ENCODE peak calls at places on chromosomes 1 and 21, in five cellular contexts. M is fibroblast of the aortic adventitia; X is fibroblast of lung; T is MM.1S; B is CD4-positive, CD25-positive, alpha-beta regulatory T cell. Q is an unnamed sample.

GRCh38 chr1:179269071-179269470 is 24.5 kb upstream of the SOAT1 start:
- DNase-seq in M (no peak), X (no peak), T (no peak), B (no peak), Q (no peak)

GRCh38 chr1:30058966-30059365 is 664.4 kb downstream of the MATN1 start:
- DNase-seq in M (peak), X (peak), T (no peak), B (no peak), Q (no peak)

GRCh38 chr1:204077979-204078696 is 5.2 kb downstream of the SOX13 start:
- DNase-seq in M (no peak), X (peak), T (no peak), B (no peak), Q (peak)

GRCh38 chr1:240111558-240111957 is 19.9 kb downstream of the FMN2 start:
- DNase-seq in M (no peak), X (no peak), T (no peak), B (no peak), Q (no peak)

GRCh38 chr1:157400766-157401165 is 151.5 kb downstream of the FCRL5 start:
- DNase-seq in M (no peak), X (no peak), T (no peak), B (no peak), Q (no peak)

GRCh38 chr21:32329331-32329730 is 30.7 kb downstream of the MRAP start:
- DNase-seq in M (peak), X (peak), T (no peak), B (no peak), Q (peak)

GRCh38 chr1:68112835-68113243 is 62.4 kb upstream of the DIRAS3 start:
- DNase-seq in M (peak), X (peak), T (no peak), B (no peak), Q (no peak)

GRCh38 chr1:108199231-108199657 is 899 bp downstream of the SLC25A24 start:
- DNase-seq in M (peak), X (peak), T (no peak), B (no peak), Q (no peak)

GRCh38 chr1:231806623-231807470 is 180.3 kb downstream of the DISC1 start:
- DNase-seq in M (no peak), X (no peak), T (peak), B (no peak), Q (peak)

GRCh38 chr1:207804746-207805468 is 53.1 kb downstream of the CD46 start:
- DNase-seq in M (no peak), X (no peak), T (no peak), B (no peak), Q (no peak)
- H3K4me3 ChIP-seq in M (no peak), X (no peak), T (peak), B (no peak), Q (no peak)

DNA sequence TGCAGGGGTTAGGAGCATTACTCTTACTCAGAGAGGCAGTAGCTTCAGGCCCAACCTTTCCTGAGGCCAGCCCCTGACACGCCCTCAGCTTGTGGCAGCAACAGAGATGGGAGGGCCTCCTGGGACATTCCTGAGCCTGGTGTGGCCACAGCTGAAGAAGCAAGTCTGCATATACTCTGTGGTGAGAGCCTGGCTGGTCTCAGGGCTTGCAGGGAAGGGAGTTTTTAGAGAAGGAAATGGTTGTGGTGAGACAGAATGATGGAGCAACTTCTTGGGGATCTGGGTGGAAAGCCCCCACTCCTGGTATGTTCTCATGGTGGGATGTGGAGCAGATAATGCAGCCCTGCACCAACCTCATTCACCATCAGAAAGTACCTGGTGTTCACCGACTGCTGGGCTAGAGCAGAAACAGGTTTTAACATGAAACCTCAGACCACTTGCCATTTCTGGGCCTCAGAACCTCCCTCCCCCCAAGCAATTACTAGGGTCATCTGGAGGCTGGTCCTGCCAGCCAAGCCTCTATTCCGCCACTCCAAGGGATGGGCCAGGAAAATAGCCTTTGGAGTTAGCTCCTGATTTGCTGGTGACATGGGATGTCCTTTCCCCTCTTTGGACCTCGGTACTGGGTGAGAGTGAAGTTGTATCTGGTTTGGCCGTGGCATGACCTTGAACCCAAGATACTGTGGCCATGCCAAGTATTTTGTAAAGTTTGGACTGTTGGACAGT is 28.0 kb upstream of the RNF19B start:
- DNase-seq in M (peak), X (peak), T (peak), B (no peak), Q (peak)
- H3K4me3 ChIP-seq in M (no peak), X (no peak), T (peak), B (no peak), Q (no peak)

GRCh38 chr1:88061106-88061829 is 622.8 kb upstream of the PKN2 start:
- DNase-seq in M (peak), X (peak), T (peak), B (no peak), Q (peak)
- H3K4me3 ChIP-seq in M (no peak), X (no peak), T (no peak), B (no peak), Q (no peak)

DNA sequence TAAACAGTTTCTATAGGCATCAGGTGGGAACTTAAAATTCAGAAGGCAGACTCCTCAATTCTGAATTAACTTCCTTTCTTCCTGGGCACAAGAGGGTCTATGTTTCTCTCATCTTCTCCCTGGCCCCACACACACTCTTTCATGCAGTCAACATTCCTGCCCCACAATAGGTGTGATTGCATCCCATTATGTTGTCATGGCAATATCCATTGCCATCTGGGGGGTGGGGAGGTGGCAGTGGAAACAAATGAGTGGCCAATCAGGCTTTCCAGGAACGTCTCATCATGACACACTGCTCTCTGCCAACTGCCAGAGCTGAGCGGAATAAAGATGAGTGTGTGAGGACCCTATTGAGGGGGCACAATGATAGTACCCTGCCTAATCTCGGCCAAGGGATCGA is 80.5 kb downstream of the KCND3 start:
- DNase-seq in M (no peak), X (no peak), T (no peak), B (no peak), Q (no peak)
- H3K4me3 ChIP-seq in M (no peak), X (no peak), T (no peak), B (no peak), Q (no peak)

DNA sequence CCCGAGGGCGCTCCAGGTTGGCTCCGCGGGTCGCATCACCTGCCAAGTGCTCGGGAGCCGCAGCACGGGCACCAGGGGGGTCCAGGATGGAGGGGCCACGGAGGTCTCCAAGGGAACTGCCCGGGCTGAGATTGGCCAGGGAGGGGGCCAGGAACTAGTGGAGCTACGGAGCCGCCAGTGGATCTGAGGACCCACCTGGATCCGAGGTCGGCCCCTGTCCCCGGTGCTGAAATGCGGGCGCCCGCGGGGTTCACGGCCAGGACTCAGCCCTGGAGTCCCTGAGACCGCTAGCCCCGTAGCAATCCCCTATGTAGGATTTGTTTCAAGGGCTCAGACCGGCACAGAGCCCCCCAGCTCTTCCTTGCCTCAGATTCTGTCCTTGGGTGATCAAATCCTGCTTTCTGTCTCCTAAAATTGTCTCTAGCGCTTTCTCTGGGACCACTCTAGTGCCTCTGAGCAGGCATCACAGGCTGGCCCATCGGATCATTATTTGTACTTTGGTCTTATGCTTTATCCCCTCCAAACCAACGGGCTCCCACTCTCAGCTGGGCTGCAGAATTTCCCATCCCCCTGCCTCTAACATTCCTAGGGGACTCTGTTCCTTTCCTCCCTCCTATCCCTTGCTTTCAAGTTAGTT is 27.3 kb downstream of the KIAA2013 start:
- DNase-seq in M (no peak), X (no peak), T (no peak), B (no peak), Q (no peak)
- H3K4me3 ChIP-seq in M (no peak), X (no peak), T (no peak), B (no peak), Q (no peak)

GRCh38 chr21:36976882-36977651 is 10.6 kb upstream of the HLCS start:
- DNase-seq in M (peak), X (peak), T (peak), B (no peak), Q (no peak)
- H3K4me3 ChIP-seq in M (no peak), X (no peak), T (peak), B (no peak), Q (no peak)

DNA sequence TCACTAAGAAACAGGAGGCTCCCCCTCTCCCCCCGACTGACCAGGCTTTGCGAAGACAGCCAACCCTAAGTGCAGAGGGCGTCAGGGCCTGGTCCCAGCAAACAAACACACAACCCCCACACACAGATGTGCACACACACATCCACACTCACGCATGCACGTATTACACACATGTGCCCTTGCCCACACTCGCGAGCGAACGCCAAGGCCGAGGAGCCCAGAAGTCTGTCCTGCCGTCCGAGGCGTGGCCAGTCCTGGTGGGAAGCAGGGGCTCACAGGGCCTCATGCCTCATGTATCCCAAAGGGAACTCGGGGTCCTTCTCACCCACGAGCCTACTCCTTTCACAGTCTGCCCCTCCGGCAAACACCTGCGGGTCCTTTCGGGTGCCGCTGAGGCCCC is 2.0 kb downstream of the SDF4 start:
- DNase-seq in M (no peak), X (no peak), T (no peak), B (no peak), Q (no peak)
- H3K4me3 ChIP-seq in M (no peak), X (no peak), T (no peak), B (no peak), Q (no peak)

GRCh38 chr21:26845750-26846035 is 484 bp upstream of the ADAMTS1 start:
- DNase-seq in M (no peak), X (no peak), T (no peak), B (no peak), Q (no peak)
- H3K4me3 ChIP-seq in M (peak), X (peak), T (peak), B (no peak), Q (peak)

DNA sequence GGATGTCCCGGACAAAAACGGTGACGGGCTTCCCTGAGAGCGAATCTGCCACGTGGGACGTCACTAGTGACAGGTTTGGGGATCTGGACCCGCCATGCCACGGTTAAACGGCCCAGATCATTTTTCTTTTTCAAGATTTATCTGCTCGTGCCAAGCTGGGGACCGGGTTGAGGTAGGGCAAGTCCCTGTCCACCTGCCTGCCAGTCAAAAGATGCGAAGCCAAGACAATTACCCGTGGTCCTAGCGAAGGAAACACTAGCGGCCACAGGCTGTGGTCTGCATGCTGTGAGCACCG is 904 bp upstream of the BATF3 start:
- DNase-seq in M (no peak), X (no peak), T (no peak), B (no peak), Q (no peak)
- H3K4me3 ChIP-seq in M (peak), X (peak), T (no peak), B (peak), Q (peak)